ENCODE peak calls at places on chromosomes 11 and 22, in five cellular contexts. Z, O, U, C and L are unnamed samples.

GRCh38 chr11:17351510-17352176 is at the start of gene NCR3LG1:
- DNase-seq in Z (peak), O (peak), U (peak), C (peak), L (peak)

GRCh38 chr11:128481135-128481534 is 106.2 kb downstream of the ETS1 start:
- DNase-seq in Z (peak), O (peak), U (no peak), C (no peak), L (no peak)

GRCh38 chr11:130070829-130071205 is 1.1 kb downstream of the APLP2 start:
- DNase-seq in Z (peak), O (peak), U (no peak), C (no peak), L (peak)

GRCh38 chr11:70108250-70108649 is 30.1 kb downstream of the ANO1 start:
- DNase-seq in Z (peak), O (no peak), U (no peak), C (no peak), L (no peak)

GRCh38 chr11:69510471-69511357 is 29.3 kb downstream of the LINC01488 start:
- DNase-seq in Z (peak), O (no peak), U (no peak), C (no peak), L (no peak)

GRCh38 chr11:15123849-15124248 is 9.1 kb downstream of the INSC start:
- DNase-seq in Z (peak), O (peak), U (no peak), C (no peak), L (no peak)

GRCh38 chr11:398826-399225 is 4.8 kb downstream of the PKP3 start:
- DNase-seq in Z (peak), O (peak), U (no peak), C (no peak), L (no peak)

GRCh38 chr11:107587306-107587979 is 3.5 kb upstream of the ELMOD1 start:
- DNase-seq in Z (peak), O (peak), U (no peak), C (no peak), L (no peak)

GRCh38 chr11:33618956-33619355 is 81.7 kb downstream of the C11orf91 start:
- DNase-seq in Z (no peak), O (no peak), U (no peak), C (no peak), L (no peak)

GRCh38 chr11:117932987-117933386 is 3.8 kb upstream of the TMPRSS13 start:
- DNase-seq in Z (no peak), O (no peak), U (no peak), C (no peak), L (no peak)

GRCh38 chr22:38733329-38734202 is 22.2 kb downstream of the SUN2 start:
- DNase-seq in Z (no peak), O (peak), U (no peak), C (peak), L (peak)

GRCh38 chr11:76769071-76769560 is 14.0 kb upstream of the TSKU start:
- DNase-seq in Z (no peak), O (peak), U (no peak), C (no peak), L (no peak)

DNA sequence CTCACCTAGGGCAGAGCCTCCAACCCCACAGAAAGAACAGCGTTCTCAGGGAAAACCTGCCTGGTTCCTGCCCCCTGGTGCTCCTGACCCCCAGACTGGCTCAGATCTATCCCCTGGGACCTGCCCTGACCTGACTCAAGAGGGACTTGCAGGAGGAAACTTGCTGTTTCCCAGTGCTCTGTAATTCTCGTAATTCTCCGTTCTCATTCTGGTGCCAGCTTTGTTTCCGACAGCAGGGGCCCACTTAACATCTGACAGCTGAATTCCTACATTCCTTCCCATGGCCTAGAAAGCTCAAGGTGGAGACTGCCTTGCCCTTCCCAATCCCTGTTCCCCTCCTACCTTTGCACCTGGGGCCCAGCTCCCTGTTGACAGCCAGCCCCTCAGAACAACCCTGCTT is 12.5 kb upstream of the CSF2RB start:
- DNase-seq in Z (no peak), O (peak), U (no peak), C (no peak), L (no peak)
- TF ChIP-seq CTCF in Z (no peak), O (no peak), U (no peak), C (no peak), L (no peak)

DNA sequence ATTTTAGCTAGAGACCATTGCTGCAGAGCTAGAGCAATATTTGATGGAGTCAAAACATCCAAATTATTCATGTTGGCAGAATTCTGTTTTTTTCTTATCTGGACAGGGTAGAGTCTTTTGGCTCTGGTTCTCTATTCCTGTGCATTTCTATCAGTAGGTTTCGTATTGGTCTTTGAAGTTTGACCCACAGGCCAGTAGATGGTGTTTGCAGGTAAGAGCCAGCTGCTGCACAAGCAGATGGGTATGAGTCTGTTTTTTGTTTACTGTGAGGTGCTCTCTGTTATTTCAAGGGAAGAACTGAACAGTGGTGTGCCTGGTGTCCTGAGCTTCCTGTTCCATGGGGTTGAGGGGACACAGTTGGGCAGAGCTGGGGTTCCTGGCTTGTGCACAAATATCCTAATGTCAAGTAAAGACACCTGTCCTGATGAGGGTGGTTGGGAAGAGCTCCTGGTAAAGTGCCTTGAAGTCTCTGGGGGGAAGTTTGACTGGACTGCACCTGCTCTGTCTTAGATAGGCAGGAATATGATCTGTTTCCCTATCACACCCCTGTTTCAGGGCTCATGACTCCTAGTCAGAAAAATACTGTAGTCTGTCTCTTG is 34.0 kb upstream of the SLC22A25 start:
- DNase-seq in Z (no peak), O (no peak), U (no peak), C (no peak), L (no peak)
- TF ChIP-seq CTCF in Z (no peak), O (peak), U (no peak), C (no peak), L (no peak)

DNA sequence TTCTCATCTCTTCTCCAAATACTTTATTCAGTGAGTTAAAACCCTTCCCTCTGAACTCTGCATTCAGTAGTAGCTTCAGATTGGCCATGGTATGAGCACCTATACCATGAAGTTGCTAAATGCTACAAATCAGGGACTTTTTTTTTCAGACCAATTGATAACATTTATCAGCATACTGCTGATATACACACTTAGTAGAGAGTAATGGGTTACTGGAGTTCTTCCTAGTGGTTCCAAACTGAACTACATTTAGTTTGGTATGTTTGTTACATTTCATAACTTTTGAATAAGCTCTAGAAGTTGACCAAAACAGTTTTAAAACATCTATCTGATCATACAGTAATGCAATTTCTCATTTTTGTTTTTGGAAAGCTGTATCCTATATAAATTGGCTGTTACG is 104.7 kb downstream of the DCDC1 start:
- DNase-seq in Z (no peak), O (no peak), U (no peak), C (no peak), L (no peak)
- TF ChIP-seq CTCF in Z (no peak), O (no peak), U (no peak), C (no peak), L (peak)

DNA sequence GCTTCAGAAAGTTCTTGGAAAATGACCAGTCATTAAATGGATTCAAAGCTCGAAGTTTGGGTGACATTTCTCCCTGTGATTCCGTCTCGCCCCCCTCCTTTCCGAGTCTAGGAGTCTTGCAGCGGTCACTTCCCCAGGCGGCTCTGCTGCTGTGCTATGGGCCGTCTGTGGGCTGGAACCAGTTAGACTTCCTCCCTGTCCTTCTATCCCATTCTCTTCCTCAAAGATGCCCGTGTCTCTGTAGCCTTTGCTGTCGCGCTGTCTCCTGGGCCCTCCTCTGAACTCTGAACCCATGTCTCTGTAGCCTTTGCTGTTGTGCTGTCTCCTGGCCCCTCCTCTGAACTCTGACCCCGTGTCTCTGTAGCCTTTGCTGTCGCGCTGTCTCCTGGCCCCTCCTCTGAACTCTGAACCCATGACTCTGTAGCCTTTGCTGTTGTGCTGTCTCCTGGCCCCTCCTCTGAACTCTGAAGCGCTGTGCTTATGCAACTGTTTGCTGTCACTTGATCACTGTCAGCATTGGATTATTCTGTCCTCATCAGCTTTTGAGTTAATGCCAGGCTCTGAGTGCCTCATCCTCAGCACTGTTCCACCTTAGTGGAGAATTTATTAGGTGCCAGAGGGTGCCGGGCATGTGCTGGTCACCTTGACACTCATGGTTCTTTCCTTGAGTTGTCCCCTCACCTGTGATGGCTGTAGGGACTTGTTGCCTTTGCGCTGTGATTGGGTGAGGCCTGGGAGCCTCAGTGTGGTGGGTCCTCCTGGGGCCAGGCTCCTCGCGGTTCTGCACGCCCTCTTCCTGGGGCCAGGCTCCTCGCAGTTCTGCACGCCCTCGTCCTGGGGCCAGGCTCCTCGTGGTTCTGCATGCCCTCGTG is 173.3 kb downstream of the TBC1D22A start:
- DNase-seq in Z (no peak), O (no peak), U (no peak), C (no peak), L (no peak)
- TF ChIP-seq CTCF in Z (no peak), O (no peak), U (no peak), C (no peak), L (no peak)

GRCh38 chr22:50473088-50473487 is 1.7 kb downstream of the SBF1 start:
- DNase-seq in Z (no peak), O (no peak), U (no peak), C (no peak), L (no peak)
- TF ChIP-seq CTCF in Z (peak), O (peak), U (no peak), C (no peak), L (no peak)

GRCh38 chr11:9757809-9758675 is 94.2 kb downstream of the SWAP70 start:
- DNase-seq in Z (peak), O (peak), U (peak), C (peak), L (peak)
- TF ChIP-seq CTCF in Z (peak), O (peak), U (peak), C (peak), L (peak)

DNA sequence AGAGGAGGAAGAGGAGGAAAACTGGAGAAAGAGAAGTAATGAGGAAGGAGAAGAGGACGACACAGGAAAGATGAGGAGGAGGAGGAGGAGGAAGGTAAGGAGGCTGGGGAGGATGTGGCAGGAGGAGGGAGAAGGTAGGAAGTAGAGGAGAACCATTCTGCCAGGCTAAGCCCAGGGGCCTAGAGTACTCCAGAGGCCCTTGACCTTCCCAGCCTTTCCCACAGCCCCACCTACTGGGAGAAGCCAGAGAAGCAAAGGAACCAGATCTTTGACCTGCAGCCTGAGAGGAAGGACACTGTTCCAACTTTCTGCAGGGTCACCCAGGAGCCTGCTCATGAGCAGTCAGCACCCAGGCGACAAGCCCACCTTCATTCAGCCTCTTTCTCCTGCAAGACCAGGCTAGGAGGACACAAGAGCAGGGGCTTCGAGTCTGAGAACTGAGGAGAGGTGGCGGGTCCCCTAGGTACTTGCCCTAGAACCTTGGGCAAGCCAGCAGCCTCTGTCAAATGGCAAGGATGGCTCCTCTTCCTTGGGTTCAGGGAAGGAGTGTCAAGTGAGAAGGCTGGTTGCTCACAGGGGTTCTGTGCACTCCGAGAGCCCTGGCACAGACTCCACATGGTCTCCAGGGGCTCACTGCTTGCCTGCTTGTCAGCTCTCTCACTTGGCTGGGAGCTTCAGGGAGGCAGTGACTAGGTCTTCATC is 27.9 kb upstream of the OAF start:
- DNase-seq in Z (no peak), O (no peak), U (no peak), C (no peak), L (peak)
- TF ChIP-seq CTCF in Z (peak), O (peak), U (no peak), C (no peak), L (peak)